ENCODE peak calls at places on chromosomes 12 and 14, in four cellular contexts. V is HFFc6; B is heart left ventricle; P is stimulated activated CD8-positive, alpha-beta memory T cell treated with anti-CD3 and anti-CD28 coated beads, Interleukin-15, amount 100 ng/mL, for 1 hour. Y is an unnamed sample.

GRCh38 chr14:50600849-50601248 is 40.9 kb downstream of the ATL1 start:
- DNase-seq in P (no peak), V (no peak), B (no peak), Y (no peak)

GRCh38 chr12:116456307-116456641 is 102.9 kb upstream of the MAP1LC3B2 start:
- DNase-seq in V (no peak), B (no peak), P (no peak), Y (no peak)

GRCh38 chr12:32906407-32907165 is 10.0 kb upstream of the PKP2 start:
- DNase-seq in B (no peak), P (no peak), V (no peak), Y (no peak)

GRCh38 chr14:71709076-71709475 is 223.2 kb upstream of the RGS6 start:
- DNase-seq in B (no peak), V (no peak), P (no peak), Y (no peak)

GRCh38 chr12:121811434-121812319 is 7.9 kb downstream of the SETD1B start:
- DNase-seq in B (peak), P (no peak), V (peak), Y (peak)

GRCh38 chr12:49824886-49825285 is 3.3 kb downstream of the NCKAP5L start:
- DNase-seq in B (no peak), P (no peak), V (peak), Y (no peak)

GRCh38 chr12:126397071-126397571 is 1331.9 kb downstream of the AACS start:
- DNase-seq in V (no peak), B (no peak), P (no peak), Y (no peak)

GRCh38 chr14:31510222-31510621 is 22.4 kb upstream of the GPR33 start:
- DNase-seq in P (no peak), B (no peak), V (no peak), Y (no peak)

GRCh38 chr12:2834581-2835491 is at the start of gene NRIP2:
- DNase-seq in P (no peak), B (peak), V (no peak), Y (peak)

GRCh38 chr12:98997-99396 is 32.4 kb downstream of the IQSEC3 start:
- DNase-seq in V (no peak), P (no peak), B (no peak), Y (no peak)

GRCh38 chr14:26525057-26525456 is 72.8 kb downstream of the NOVA1 start:
- DNase-seq in V (no peak), P (no peak), B (no peak), Y (no peak)

GRCh38 chr14:100020623-100021022 is 44.6 kb upstream of the EVL start:
- DNase-seq in V (no peak), B (no peak), P (no peak), Y (no peak)

GRCh38 chr14:81219210-81219820 is 1.4 kb downstream of the GTF2A1 start:
- DNase-seq in V (peak), P (peak), B (peak), Y (peak)

GRCh38 chr14:91413547-91414474 is 3.8 kb downstream of the CCDC88C start:
- DNase-seq in V (no peak), P (no peak), B (no peak), Y (no peak)

GRCh38 chr14:89688520-89688919 is 266.0 kb downstream of the EFCAB11 start:
- DNase-seq in V (no peak), P (no peak), B (no peak), Y (no peak)

GRCh38 chr12:56237552-56237951 is 7.7 kb downstream of the SLC39A5 start:
- DNase-seq in P (no peak), B (no peak), V (no peak), Y (no peak)

GRCh38 chr12:57793920-57794319 is 11.3 kb downstream of the TSFM start:
- DNase-seq in V (peak), B (no peak), P (no peak), Y (no peak)

GRCh38 chr14:79451601-79452000 is 759.7 kb downstream of the DIO2 start:
- DNase-seq in V (no peak), B (no peak), P (no peak), Y (no peak)

GRCh38 chr12:105948331-105948730 is 190.4 kb downstream of the NUAK1 start:
- DNase-seq in V (peak), P (no peak), B (no peak), Y (no peak)

GRCh38 chr14:77122555-77123125 is 19.0 kb downstream of the ZDHHC22 start:
- DNase-seq in V (no peak), B (no peak), P (no peak), Y (no peak)

GRCh38 chr14:64410084-64410774 is 22.1 kb downstream of the MTHFD1 start:
- DNase-seq in P (no peak), B (no peak), V (peak), Y (no peak)

GRCh38 chr14:105058521-105059034 is 6.7 kb downstream of the GPR132 start:
- DNase-seq in P (no peak), V (no peak), B (no peak), Y (no peak)

GRCh38 chr14:71711619-71712018 is 220.6 kb upstream of the RGS6 start:
- DNase-seq in B (no peak), P (no peak), V (peak), Y (no peak)

GRCh38 chr12:116717466-116718457 is 20.1 kb downstream of the SPRING1 start:
- DNase-seq in P (no peak), V (no peak), B (peak), Y (no peak)

GRCh38 chr12:131281016-131281415 is 327.3 kb downstream of the ADGRD1 start:
- DNase-seq in P (no peak), V (no peak), B (no peak), Y (no peak)

GRCh38 chr12:58922849-58923248 is 2.5 kb upstream of the LRIG3 start:
- DNase-seq in P (no peak), V (peak), B (no peak), Y (no peak)

GRCh38 chr14:31968912-31969311 is 108.2 kb upstream of the ARHGAP5 start:
- DNase-seq in P (no peak), B (no peak), V (no peak), Y (no peak)

GRCh38 chr12:75446857-75447256 is 33.7 kb upstream of the GLIPR1 start:
- DNase-seq in B (no peak), P (no peak), V (peak), Y (no peak)

GRCh38 chr14:106691601-106692291 is 1165.4 kb downstream of the TMEM121 start:
- DNase-seq in P (no peak), V (no peak), B (peak), Y (no peak)